ENCODE peak calls at places on chromosomes 2 and 18, in eight cellular contexts. H is stomach, I is H1, N is sigmoid colon, Y is A549, B is tibial nerve, Q is ovary, O is GM12878. P is an unnamed sample.

GRCh38 chr2:196234672-196235071 is 63.3 kb upstream of the STK17B start:
- DNase-seq in H (no peak), I (no peak), N (no peak), Y (no peak), B (no peak), Q (no peak), O (peak), P (no peak)

GRCh38 chr2:9498210-9498609 is 23.9 kb downstream of the IAH1 start:
- DNase-seq in H (no peak), I (no peak), N (no peak), Y (no peak), B (no peak), Q (no peak), O (no peak), P (no peak)

GRCh38 chr2:71562518-71562917 is 109.2 kb downstream of the DYSF start:
- DNase-seq in H (no peak), I (no peak), N (no peak), Y (no peak), B (no peak), Q (no peak), O (no peak), P (no peak)

GRCh38 chr18:9204659-9205058 is 68.1 kb downstream of the ANKRD12 start:
- DNase-seq in H (no peak), I (no peak), N (no peak), Y (no peak), B (no peak), Q (no peak), O (no peak), P (no peak)

GRCh38 chr2:167749641-167750040 is 497.8 kb downstream of the STK39 start:
- DNase-seq in H (no peak), I (no peak), N (no peak), Y (no peak), B (no peak), Q (no peak), O (no peak), P (no peak)

GRCh38 chr2:120771556-120772208 is 36.0 kb downstream of the GLI2 start:
- DNase-seq in H (no peak), I (no peak), N (peak), Y (peak), B (no peak), Q (peak), O (no peak), P (peak)

GRCh38 chr2:167785606-167786005 is 461.8 kb downstream of the STK39 start:
- DNase-seq in H (no peak), I (no peak), N (no peak), Y (no peak), B (no peak), Q (no peak), O (no peak), P (no peak)

GRCh38 chr18:36456622-36457021 is 159.1 kb downstream of the FHOD3 start:
- DNase-seq in H (no peak), I (no peak), N (no peak), Y (no peak), B (no peak), Q (no peak), O (no peak), P (no peak)

GRCh38 chr2:41846962-41847361 is 200.9 kb upstream of the PKDCC start:
- DNase-seq in H (no peak), I (no peak), N (no peak), Y (no peak), B (no peak), Q (no peak), O (no peak), P (no peak)

GRCh38 chr2:121008978-121009377 is 273.3 kb downstream of the GLI2 start:
- DNase-seq in H (no peak), I (no peak), N (no peak), Y (peak), B (peak), Q (no peak), O (no peak), P (no peak)

GRCh38 chr2:159083601-159084000 is 115.2 kb downstream of the TANC1 start:
- DNase-seq in H (no peak), I (no peak), N (no peak), Y (peak), B (no peak), Q (no peak), O (no peak), P (no peak)

GRCh38 chr18:11064106-11064505 is 85.3 kb downstream of the PIEZO2 start:
- DNase-seq in H (no peak), I (no peak), N (no peak), Y (no peak), B (no peak), Q (no peak), O (no peak), P (no peak)

GRCh38 chr2:149101818-149102217 is 63.3 kb downstream of the LYPD6B start:
- DNase-seq in H (no peak), I (no peak), N (no peak), Y (no peak), B (no peak), Q (no peak), O (no peak), P (no peak)

GRCh38 chr2:105510761-105511669 is 112.2 kb upstream of the FHL2 start:
- DNase-seq in H (no peak), I (no peak), N (no peak), Y (peak), B (no peak), Q (no peak), O (no peak), P (no peak)

GRCh38 chr2:149161481-149162225 is 123.2 kb downstream of the LYPD6B start:
- DNase-seq in H (no peak), I (no peak), N (no peak), Y (no peak), B (no peak), Q (no peak), O (no peak), P (no peak)

GRCh38 chr2:2294183-2294675 is 36.8 kb downstream of the MYT1L start:
- DNase-seq in H (no peak), I (no peak), N (no peak), Y (no peak), B (no peak), Q (no peak), O (no peak), P (no peak)

GRCh38 chr2:40101076-40101688 is 322.1 kb upstream of the THUMPD2 start:
- DNase-seq in H (no peak), I (no peak), N (no peak), Y (no peak), B (no peak), Q (no peak), O (no peak), P (no peak)

GRCh38 chr2:234258562-234259141 is 208.2 kb downstream of the SPP2 start:
- DNase-seq in H (no peak), I (no peak), N (no peak), Y (no peak), B (no peak), Q (no peak), O (no peak), P (no peak)

GRCh38 chr2:191246820-191247380 is 1.7 kb downstream of the MYO1B start:
- DNase-seq in H (no peak), I (no peak), N (no peak), Y (no peak), B (no peak), Q (peak), O (no peak), P (no peak)

GRCh38 chr2:70903171-70903570 is 32.5 kb upstream of the ATP6V1B1 start:
- DNase-seq in H (no peak), I (no peak), N (no peak), Y (no peak), B (no peak), Q (no peak), O (no peak), P (no peak)

GRCh38 chr18:49697757-49698595 is 115.4 kb downstream of the ACAA2 start:
- DNase-seq in H (no peak), I (no peak), N (no peak), Y (no peak), B (peak), Q (no peak), O (no peak), P (no peak)

GRCh38 chr18:58859935-58860334 is 4.7 kb upstream of the ZNF532 start:
- DNase-seq in H (no peak), I (no peak), N (peak), Y (no peak), B (no peak), Q (no peak), O (no peak), P (no peak)

GRCh38 chr18:8469793-8470192 is 139.4 kb upstream of the RAB12 start:
- DNase-seq in H (no peak), I (no peak), N (no peak), Y (no peak), B (no peak), Q (no peak), O (no peak), P (no peak)

GRCh38 chr2:112048887-112049286 is 6.2 kb upstream of the TMEM87B start:
- DNase-seq in H (no peak), I (no peak), N (no peak), Y (peak), B (peak), Q (no peak), O (no peak), P (no peak)

GRCh38 chr18:9082763-9083510 is 19.6 kb upstream of the NDUFV2 start:
- DNase-seq in H (no peak), I (no peak), N (no peak), Y (no peak), B (no peak), Q (no peak), O (peak), P (no peak)

GRCh38 chr2:43348904-43349725 is 122.7 kb upstream of the ZFP36L2 start:
- DNase-seq in H (no peak), I (no peak), N (peak), Y (no peak), B (no peak), Q (no peak), O (no peak), P (peak)

GRCh38 chr2:121343191-121343590 is 58.2 kb upstream of the TFCP2L1 start:
- DNase-seq in H (no peak), I (no peak), N (no peak), Y (no peak), B (no peak), Q (no peak), O (no peak), P (no peak)

GRCh38 chr2:168143813-168144212 is 103.6 kb downstream of the STK39 start:
- DNase-seq in H (no peak), I (no peak), N (no peak), Y (no peak), B (no peak), Q (no peak), O (no peak), P (no peak)

GRCh38 chr2:128289439-128289838 is 29.2 kb downstream of the HS6ST1 start:
- DNase-seq in H (no peak), I (peak), N (no peak), Y (no peak), B (no peak), Q (no peak), O (no peak), P (no peak)

GRCh38 chr2:53697686-53698085 is 69.9 kb upstream of the CHAC2 start:
- DNase-seq in H (no peak), I (no peak), N (no peak), Y (no peak), B (no peak), Q (no peak), O (no peak), P (no peak)

GRCh38 chr2:109516445-109517117 is 97.2 kb downstream of the SEPTIN10 start:
- DNase-seq in H (peak), I (peak), N (no peak), Y (peak), B (no peak), Q (no peak), O (no peak), P (no peak)

GRCh38 chr2:36366491-36367120 is 11.0 kb downstream of the CRIM1 start:
- DNase-seq in H (no peak), I (no peak), N (no peak), Y (no peak), B (no peak), Q (no peak), O (no peak), P (no peak)

GRCh38 chr2:170449034-170449433 is 266.1 kb upstream of the SP5 start:
- DNase-seq in H (no peak), I (no peak), N (no peak), Y (no peak), B (no peak), Q (no peak), O (no peak), P (no peak)

GRCh38 chr18:63506336-63506646 is 29.5 kb downstream of the SERPINB5 start:
- DNase-seq in H (no peak), I (no peak), N (no peak), Y (no peak), B (no peak), Q (no peak), O (no peak), P (no peak)
- TF ChIP-seq POLR2A in H (no peak), I (no peak), N (no peak), Y (no peak), B (no peak), Q (no peak), O (no peak), P (no peak)

DNA sequence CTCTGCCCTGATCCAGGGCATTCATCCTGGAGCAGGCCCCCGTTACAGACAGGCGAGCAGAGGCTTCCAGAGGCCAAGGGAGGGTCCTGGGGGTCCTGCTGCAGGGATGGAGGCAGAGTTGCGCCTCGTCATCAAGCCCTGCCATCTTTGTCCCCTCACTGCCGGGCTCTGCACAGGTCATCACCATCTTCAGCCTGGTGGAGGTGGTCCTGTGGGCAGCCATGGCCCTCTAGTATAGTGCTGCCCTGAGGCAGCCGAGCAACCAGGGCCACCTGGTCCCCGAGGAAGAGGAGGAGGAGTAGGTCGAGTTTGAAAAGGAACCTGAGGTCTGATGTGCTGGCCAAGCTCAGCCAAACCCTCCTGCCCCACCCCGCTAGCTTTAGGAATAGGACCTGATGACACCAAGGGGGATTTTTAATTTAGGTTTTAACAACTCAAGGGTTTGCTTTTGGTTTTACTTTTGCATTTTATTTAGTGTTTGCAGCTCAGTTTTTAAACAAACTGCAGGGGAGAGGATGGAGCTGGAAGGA is 8.8 kb upstream of the ALPI start:
- DNase-seq in H (no peak), I (no peak), N (no peak), Y (no peak), B (no peak), Q (no peak), O (no peak), P (peak)
- TF ChIP-seq EP300 in H (no peak), I (no peak), N (no peak), Y (no peak), B (no peak), Q (no peak), O (no peak), P (no peak)

GRCh38 chr2:6893876-6894482 is 16.4 kb downstream of the RSAD2 start:
- DNase-seq in H (no peak), I (no peak), N (no peak), Y (no peak), B (no peak), Q (no peak), O (no peak), P (no peak)
- TF ChIP-seq POLR2A in H (no peak), I (no peak), N (no peak), Y (no peak), B (no peak), Q (no peak), O (no peak), P (no peak)

DNA sequence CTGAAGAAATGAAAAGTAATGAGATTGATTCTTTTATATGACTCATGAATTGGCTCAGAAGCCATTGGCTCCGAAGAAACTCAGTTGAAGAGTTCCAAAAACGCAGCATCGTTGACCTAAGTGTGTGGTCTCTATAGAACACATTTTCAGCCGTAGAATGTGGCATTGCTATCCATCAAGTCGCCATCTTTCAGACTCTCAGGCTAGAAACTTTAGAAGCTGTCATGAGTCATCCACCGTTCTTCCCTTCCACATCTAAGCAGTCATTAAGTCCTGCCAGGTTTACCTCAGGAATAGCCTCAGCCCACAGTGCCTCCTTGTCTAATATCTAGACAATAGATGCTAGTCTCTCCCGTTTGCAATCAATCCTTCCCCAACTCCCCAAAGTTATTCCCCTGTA is 61.3 kb upstream of the NCOA1 start:
- DNase-seq in H (no peak), I (no peak), N (no peak), Y (no peak), B (no peak), Q (no peak), O (no peak), P (no peak)
- TF ChIP-seq EP300 in H (no peak), I (no peak), N (no peak), Y (no peak), B (no peak), Q (no peak), O (no peak), P (no peak)

GRCh38 chr2:74502720-74503505 is 3.5 kb upstream of the LBX2 start:
- DNase-seq in H (peak), I (no peak), N (peak), Y (peak), B (peak), Q (peak), O (no peak), P (peak)
- TF ChIP-seq POLR2A in H (peak), I (no peak), N (no peak), Y (peak), B (peak), Q (no peak), O (peak), P (no peak)

GRCh38 chr2:32479993-32480392 is 123.2 kb downstream of the BIRC6 start:
- DNase-seq in H (no peak), I (no peak), N (no peak), Y (no peak), B (no peak), Q (no peak), O (no peak), P (no peak)

GRCh38 chr2:32489061-32489460 is 132.2 kb downstream of the BIRC6 start:
- DNase-seq in H (no peak), I (no peak), N (no peak), Y (no peak), B (no peak), Q (no peak), O (no peak), P (no peak)

GRCh38 chr2:32482466-32482865 is 125.6 kb downstream of the BIRC6 start:
- DNase-seq in H (no peak), I (no peak), N (no peak), Y (no peak), B (no peak), Q (no peak), O (no peak), P (no peak)

GRCh38 chr2:32485399-32485798 is 128.6 kb downstream of the BIRC6 start:
- DNase-seq in H (no peak), I (no peak), N (no peak), Y (no peak), B (no peak), Q (no peak), O (no peak), P (no peak)

DNA sequence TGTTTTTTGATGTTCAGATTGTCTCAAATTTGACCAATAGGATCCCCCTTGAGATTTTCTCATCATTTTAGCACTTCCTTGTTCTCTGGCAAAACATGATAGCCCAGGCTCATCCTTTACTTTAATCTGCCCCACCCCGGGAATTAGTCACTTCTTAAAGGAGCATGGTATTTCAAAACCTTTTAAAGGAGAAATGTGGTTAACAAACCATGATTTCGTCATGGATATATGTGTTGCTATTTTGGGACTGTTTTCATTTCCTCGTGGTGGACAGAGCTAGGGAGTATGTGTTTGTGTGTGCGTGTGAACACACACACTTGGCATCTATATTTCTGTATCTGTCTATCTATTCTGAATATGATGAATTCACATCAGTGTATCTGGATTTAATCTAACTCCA is 128.1 kb downstream of the BIRC6 start:
- DNase-seq in H (no peak), I (no peak), N (no peak), Y (peak), B (peak), Q (no peak), O (no peak), P (no peak)
- TF ChIP-seq EP300 in H (no peak), I (no peak), N (no peak), Y (no peak), B (peak), Q (no peak), O (no peak), P (no peak)

GRCh38 chr2:61538179-61538919 is at the start of gene XPO1:
- DNase-seq in H (peak), I (peak), N (peak), Y (peak), B (peak), Q (peak), O (peak), P (peak)
- TF ChIP-seq POLR2A in H (peak), I (peak), N (peak), Y (peak), B (peak), Q (peak), O (peak), P (peak)

GRCh38 chr18:79487198-79488165 is 91.8 kb downstream of the NFATC1 start:
- DNase-seq in H (no peak), I (no peak), N (peak), Y (no peak), B (no peak), Q (peak), O (no peak), P (peak)

GRCh38 chr18:79486356-79487197 is 90.8 kb downstream of the NFATC1 start:
- DNase-seq in H (no peak), I (no peak), N (peak), Y (no peak), B (no peak), Q (peak), O (no peak), P (peak)

GRCh38 chr18:79489900-79490592 is 94.3 kb downstream of the NFATC1 start:
- DNase-seq in H (no peak), I (no peak), N (peak), Y (no peak), B (no peak), Q (peak), O (no peak), P (peak)

GRCh38 chr18:79489048-79489899 is 93.5 kb downstream of the NFATC1 start:
- DNase-seq in H (no peak), I (no peak), N (peak), Y (no peak), B (no peak), Q (peak), O (no peak), P (peak)

GRCh38 chr18:79488311-79489047 is 92.7 kb downstream of the NFATC1 start:
- DNase-seq in H (no peak), I (no peak), N (no peak), Y (no peak), B (no peak), Q (peak), O (no peak), P (peak)
- TF ChIP-seq EP300 in H (no peak), I (no peak), N (no peak), Y (no peak), B (no peak), Q (no peak), O (no peak), P (no peak)